ENCODE peak calls at places on chromosomes 5 and 9, in six cellular contexts. H is CD4-positive, alpha-beta memory T cell; S is psoas muscle; N is heart left ventricle; Q is right cardiac atrium; J is uterus. X is an unnamed sample.

GRCh38 chr5:132010645-132011560 is 555 bp downstream of the ACSL6 start:
- DNase-seq in H (no peak), S (no peak), N (peak; percentile 12), Q (no peak), J (no peak), X (no peak)

GRCh38 chr5:149358294-149358651 is 427 bp downstream of the PCYOX1L start:
- DNase-seq in H (peak; percentile 22), S (peak; percentile 54), N (peak; percentile 79), Q (peak; percentile 82), J (peak; percentile 48), X (peak; percentile 47)

GRCh38 chr5:124161286-124161685 is 585.2 kb downstream of the ZNF608 start:
- DNase-seq in H (no peak), S (no peak), N (no peak), Q (no peak), J (no peak), X (no peak)

GRCh38 chr9:133103987-133104505 is 17.0 kb downstream of the RALGDS start:
- DNase-seq in H (no peak), S (no peak), N (peak; percentile 58), Q (no peak), J (peak; percentile 14), X (no peak)

GRCh38 chr9:116737137-116737546 is 50.0 kb downstream of the TRIM32 start:
- DNase-seq in H (peak; percentile 17), S (peak; percentile 75), N (peak; percentile 88), Q (peak; percentile 91), J (peak; percentile 58), X (peak; percentile 82)

GRCh38 chr5:16577677-16578076 is 39.1 kb downstream of the RETREG1 start:
- DNase-seq in H (no peak), S (no peak), N (no peak), Q (no peak), J (no peak), X (no peak)

GRCh38 chr5:80077317-80077716 is 42.2 kb downstream of the THBS4 start:
- DNase-seq in H (no peak), S (no peak), N (no peak), Q (no peak), J (no peak), X (no peak)

GRCh38 chr5:92906798-92907380 is 674.1 kb downstream of the NR2F1-AS1 start:
- DNase-seq in H (no peak), S (no peak), N (no peak), Q (no peak), J (no peak), X (no peak)

GRCh38 chr9:113807173-113808061 is 68.7 kb upstream of the ZNF618 start:
- DNase-seq in H (peak; percentile 16), S (peak; percentile 30), N (no peak), Q (peak; percentile 67), J (peak; percentile 57), X (peak; percentile 48)

GRCh38 chr9:134735441-134736175 is 94.0 kb downstream of the COL5A1 start:
- DNase-seq in H (no peak), S (peak; percentile 75), N (peak; percentile 83), Q (peak; percentile 91), J (peak; percentile 79), X (peak; percentile 80)

GRCh38 chr5:139747583-139748504 is 47.8 kb upstream of the PSD2 start:
- DNase-seq in H (peak; percentile 16), S (peak; percentile 60), N (peak; percentile 74), Q (peak; percentile 77), J (peak; percentile 50), X (peak; percentile 49)

GRCh38 chr9:127876764-127877562 is 512 bp downstream of the AK1 start:
- DNase-seq in H (no peak), S (peak; percentile 41), N (peak; percentile 44), Q (peak; percentile 80), J (no peak), X (peak; percentile 62)

GRCh38 chr9:127007638-127008037 is 93.1 kb downstream of the RALGPS1 start:
- DNase-seq in H (no peak), S (no peak), N (no peak), Q (no peak), J (no peak), X (no peak)

GRCh38 chr9:109496126-109496707 is 1.9 kb downstream of the PTPN3 start:
- DNase-seq in H (no peak), S (no peak), N (no peak), Q (no peak), J (no peak), X (no peak)

GRCh38 chr9:122463828-122464632 is 13.7 kb downstream of the OR1J1 start:
- DNase-seq in H (peak; percentile 1), S (no peak), N (no peak), Q (no peak), J (no peak), X (no peak)

GRCh38 chr5:170757182-170757601 is 26.3 kb upstream of the GABRP start:
- DNase-seq in H (no peak), S (no peak), N (no peak), Q (no peak), J (no peak), X (no peak)

GRCh38 chr9:71544464-71544863 is 223.8 kb downstream of the CEMIP2 start:
- DNase-seq in H (no peak), S (no peak), N (no peak), Q (no peak), J (no peak), X (no peak)

GRCh38 chr9:91100878-91101450 is 260.8 kb downstream of the AUH start:
- DNase-seq in H (no peak), S (peak; percentile 83), N (no peak), Q (peak; percentile 69), J (peak; percentile 47), X (peak; percentile 51)

GRCh38 chr5:159033351-159033657 is 66.4 kb downstream of the EBF1 start:
- DNase-seq in H (no peak), S (no peak), N (no peak), Q (no peak), J (no peak), X (no peak)

GRCh38 chr5:159032656-159033350 is 66.9 kb downstream of the EBF1 start:
- DNase-seq in H (no peak), S (no peak), N (no peak), Q (no peak), J (no peak), X (no peak)

GRCh38 chr5:159031915-159032314 is 67.8 kb downstream of the EBF1 start:
- DNase-seq in H (no peak), S (no peak), N (no peak), Q (no peak), J (no peak), X (no peak)

GRCh38 chr5:159031513-159031912 is 68.2 kb downstream of the EBF1 start:
- DNase-seq in H (no peak), S (no peak), N (no peak), Q (no peak), J (no peak), X (no peak)

DNA sequence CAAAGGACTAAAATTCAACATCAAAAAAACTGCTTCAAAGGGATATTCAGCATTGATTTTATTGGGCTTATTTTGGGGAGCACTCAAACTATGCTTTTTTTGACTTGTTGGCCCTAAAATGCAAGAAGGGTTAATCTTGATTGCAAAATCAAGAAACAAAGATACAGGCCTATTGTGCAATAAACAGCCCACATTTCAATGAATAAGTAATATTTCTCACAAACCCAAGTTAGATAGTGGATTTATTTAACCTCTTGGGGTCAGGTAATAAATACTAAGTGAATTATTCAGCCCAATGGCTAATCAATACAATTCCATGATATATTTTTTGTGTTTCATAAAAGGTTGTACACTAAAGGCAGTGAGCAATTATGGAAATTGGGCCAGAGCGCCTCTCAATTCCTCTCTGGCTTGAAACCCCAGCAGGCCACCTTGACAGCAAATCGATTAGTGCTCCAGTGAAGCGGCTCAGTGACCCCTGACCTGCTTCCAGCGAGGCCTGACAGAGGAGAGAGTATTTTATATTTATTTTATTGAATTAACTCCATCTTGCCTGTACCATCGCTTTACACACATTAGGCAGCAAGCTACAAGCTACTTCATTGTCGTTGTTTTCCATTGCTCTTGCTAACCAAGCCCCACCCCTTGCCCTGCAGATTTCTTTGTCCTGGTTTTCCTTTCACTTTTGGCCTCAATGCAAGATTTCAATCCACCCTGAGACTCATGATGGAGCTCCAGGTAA is 65.5 kb downstream of the EBF1 start:
- DNase-seq in H (no peak), S (no peak), N (no peak), Q (peak; percentile 33), J (no peak), X (no peak)
- H3K4me1 ChIP-seq in H (no peaks in the 10 kb centered on the region), S (peaks cover 4% of the 10 kb centered on the region), N (no peaks in the 10 kb centered on the region), Q (peaks cover 6% of the 10 kb centered on the region), J (peaks cover 10% of the 10 kb centered on the region), X (peaks cover 52% of the 10 kb centered on the region)

GRCh38 chr5:88732181-88732633 is 150.8 kb downstream of the MEF2C start:
- DNase-seq in H (no peak), S (peak; percentile 33), N (peak; percentile 54), Q (peak; percentile 69), J (peak; percentile 36), X (peak; percentile 22)

GRCh38 chr5:88734983-88735382 is 148.0 kb downstream of the MEF2C start:
- DNase-seq in H (no peak), S (no peak), N (no peak), Q (peak; percentile 51), J (no peak), X (no peak)

GRCh38 chr5:88736494-88736893 is 146.5 kb downstream of the MEF2C start:
- DNase-seq in H (no peak), S (no peak), N (no peak), Q (no peak), J (no peak), X (no peak)

GRCh38 chr5:88732862-88733261 is 150.1 kb downstream of the MEF2C start:
- DNase-seq in H (no peak), S (no peak), N (no peak), Q (no peak), J (no peak), X (no peak)

GRCh38 chr5:88734191-88734640 is 148.8 kb downstream of the MEF2C start:
- DNase-seq in H (no peak), S (no peak), N (no peak), Q (no peak), J (no peak), X (peak; percentile 25)
- H3K4me1 ChIP-seq in H (no peaks in the 10 kb centered on the region), S (peaks cover 71% of the 10 kb centered on the region), N (no peaks in the 10 kb centered on the region), Q (peaks cover 1% of the 10 kb centered on the region), J (no peaks in the 10 kb centered on the region), X (peaks cover 12% of the 10 kb centered on the region)

GRCh38 chr5:168585119-168585912 is 6.1 kb upstream of the PANK3 start:
- DNase-seq in H (no peak), S (no peak), N (no peak), Q (no peak), J (no peak), X (no peak)
- H3K4me1 ChIP-seq in H (peaks cover 3% of the 10 kb centered on the region), S (no peaks in the 10 kb centered on the region), N (no peaks in the 10 kb centered on the region), Q (no peaks in the 10 kb centered on the region), J (no peaks in the 10 kb centered on the region), X (peaks cover 4% of the 10 kb centered on the region)

DNA sequence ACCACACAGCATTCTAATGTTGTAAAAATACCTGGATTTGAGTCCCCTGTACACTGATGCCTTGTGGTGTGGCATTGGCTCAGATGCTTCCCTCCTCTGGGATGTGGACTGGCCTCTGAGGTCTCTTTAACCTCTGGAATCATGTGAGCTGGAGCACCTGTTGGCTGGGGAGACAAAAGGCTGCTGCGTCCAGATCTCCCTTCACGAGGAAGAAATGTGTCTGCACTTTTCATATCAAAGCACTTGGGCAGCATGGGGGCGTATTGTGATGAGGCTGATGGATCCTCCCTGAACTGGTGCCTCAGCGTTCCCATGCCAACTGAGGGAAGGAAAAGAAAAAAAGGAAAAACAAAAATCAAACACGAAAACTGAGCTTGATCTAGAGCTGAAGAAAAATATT is 26.0 kb downstream of the GRIA1 start:
- DNase-seq in H (no peak), S (no peak), N (no peak), Q (no peak), J (no peak), X (no peak)
- H3K4me1 ChIP-seq in H (no peaks in the 10 kb centered on the region), S (no peaks in the 10 kb centered on the region), N (no peaks in the 10 kb centered on the region), Q (no peaks in the 10 kb centered on the region), J (no peaks in the 10 kb centered on the region), X (no peaks in the 10 kb centered on the region)

GRCh38 chr9:129504404-129504803 is 116.5 kb downstream of the C9orf50 start:
- DNase-seq in H (no peak), S (no peak), N (peak; percentile 29), Q (no peak), J (no peak), X (no peak)
- H3K4me1 ChIP-seq in H (no peaks in the 10 kb centered on the region), S (no peaks in the 10 kb centered on the region), N (no peaks in the 10 kb centered on the region), Q (no peaks in the 10 kb centered on the region), J (peaks cover 11% of the 10 kb centered on the region), X (no peaks in the 10 kb centered on the region)

X was measured in heart right ventricle.